ENCODE peak calls at places on chromosomes 6 and 20, in eight cellular contexts. One of them, this sample, is unnamed.

GRCh38 chr6:5361371-5361770 is 100.1 kb downstream of the FARS2 start:
- DNase-seq in spleen: no peak
- DNase-seq in ovary: no peak
- DNase-seq in transverse colon: no peak
- DNase-seq in H1: no peak
- DNase-seq in uterus: no peak
- DNase-seq in NB4: peak; percentile 25
- DNase-seq in right lobe of liver: no peak
- DNase-seq in this sample: no peak

GRCh38 chr6:154951400-154952200 is 43.5 kb upstream of the TIAM2 start:
- DNase-seq in spleen: no peak
- DNase-seq in ovary: no peak
- DNase-seq in transverse colon: no peak
- DNase-seq in H1: no peak
- DNase-seq in uterus: no peak
- DNase-seq in NB4: no peak
- DNase-seq in right lobe of liver: no peak
- DNase-seq in this sample: no peak

GRCh38 chr6:56347526-56347925 is 100.1 kb upstream of the COL21A1 start:
- DNase-seq in spleen: no peak
- DNase-seq in ovary: no peak
- DNase-seq in transverse colon: no peak
- DNase-seq in H1: no peak
- DNase-seq in uterus: no peak
- DNase-seq in NB4: no peak
- DNase-seq in right lobe of liver: no peak
- DNase-seq in this sample: no peak

GRCh38 chr6:26295691-26296555 is 69.1 kb upstream of the BTN3A2 start:
- DNase-seq in spleen: no peak
- DNase-seq in ovary: no peak
- DNase-seq in transverse colon: peak; percentile 27
- DNase-seq in H1: no peak
- DNase-seq in uterus: no peak
- DNase-seq in NB4: peak; percentile 47
- DNase-seq in right lobe of liver: no peak
- DNase-seq in this sample: no peak

GRCh38 chr6:47407295-47408281 is 70.0 kb upstream of the CD2AP start:
- DNase-seq in spleen: no peak
- DNase-seq in ovary: no peak
- DNase-seq in transverse colon: no peak
- DNase-seq in H1: no peak
- DNase-seq in uterus: no peak
- DNase-seq in NB4: no peak
- DNase-seq in right lobe of liver: no peak
- DNase-seq in this sample: no peak

GRCh38 chr20:62736407-62737071 is 27.9 kb downstream of the NTSR1 start:
- DNase-seq in spleen: no peak
- DNase-seq in ovary: no peak
- DNase-seq in transverse colon: peak; percentile 4
- DNase-seq in H1: no peak
- DNase-seq in uterus: no peak
- DNase-seq in NB4: peak; percentile 83
- DNase-seq in right lobe of liver: no peak
- DNase-seq in this sample: peak; percentile 75

GRCh38 chr6:44086931-44087574 is 40.2 kb downstream of the MRPL14 start:
- DNase-seq in spleen: peak; percentile 61
- DNase-seq in ovary: no peak
- DNase-seq in transverse colon: no peak
- DNase-seq in H1: no peak
- DNase-seq in uterus: no peak
- DNase-seq in NB4: no peak
- DNase-seq in right lobe of liver: peak; percentile 90
- DNase-seq in this sample: no peak

GRCh38 chr6:6758915-6759654 is 170.6 kb downstream of the LY86 start:
- DNase-seq in spleen: no peak
- DNase-seq in ovary: peak; percentile 51
- DNase-seq in transverse colon: peak; percentile 61
- DNase-seq in H1: no peak
- DNase-seq in uterus: no peak
- DNase-seq in NB4: peak; percentile 87
- DNase-seq in right lobe of liver: peak; percentile 80
- DNase-seq in this sample: peak; percentile 56

GRCh38 chr6:35426074-35426473 is 26.1 kb upstream of the FANCE start:
- DNase-seq in spleen: no peak
- DNase-seq in ovary: no peak
- DNase-seq in transverse colon: no peak
- DNase-seq in H1: no peak
- DNase-seq in uterus: no peak
- DNase-seq in NB4: peak; percentile 65
- DNase-seq in right lobe of liver: no peak
- DNase-seq in this sample: no peak

GRCh38 chr20:23060629-23061028 is 11.2 kb upstream of the THBD start:
- DNase-seq in spleen: no peak
- DNase-seq in ovary: no peak
- DNase-seq in transverse colon: no peak
- DNase-seq in H1: no peak
- DNase-seq in uterus: no peak
- DNase-seq in NB4: no peak
- DNase-seq in right lobe of liver: no peak
- DNase-seq in this sample: no peak

GRCh38 chr20:23325107-23325506 is 25.5 kb upstream of the NXT1 start:
- DNase-seq in spleen: no peak
- DNase-seq in ovary: no peak
- DNase-seq in transverse colon: no peak
- DNase-seq in H1: no peak
- DNase-seq in uterus: no peak
- DNase-seq in NB4: no peak
- DNase-seq in right lobe of liver: no peak
- DNase-seq in this sample: no peak

GRCh38 chr6:115969207-115969929 is 91.3 kb downstream of the FRK start:
- DNase-seq in spleen: no peak
- DNase-seq in ovary: no peak
- DNase-seq in transverse colon: no peak
- DNase-seq in H1: peak; percentile 5
- DNase-seq in uterus: no peak
- DNase-seq in NB4: no peak
- DNase-seq in right lobe of liver: peak; percentile 49
- DNase-seq in this sample: no peak

GRCh38 chr6:1597924-1598323 is 11.8 kb upstream of the FOXC1 start:
- DNase-seq in spleen: peak; percentile 31
- DNase-seq in ovary: no peak
- DNase-seq in transverse colon: no peak
- DNase-seq in H1: no peak
- DNase-seq in uterus: no peak
- DNase-seq in NB4: peak; percentile 33
- DNase-seq in right lobe of liver: no peak
- DNase-seq in this sample: no peak

GRCh38 chr20:61278296-61278695 is 26.2 kb downstream of the CDH4 start:
- DNase-seq in spleen: no peak
- DNase-seq in ovary: no peak
- DNase-seq in transverse colon: no peak
- DNase-seq in H1: no peak
- DNase-seq in uterus: no peak
- DNase-seq in NB4: no peak
- DNase-seq in right lobe of liver: no peak
- DNase-seq in this sample: no peak

GRCh38 chr6:62891065-62891647 is 320.1 kb upstream of the FKBP1C start:
- DNase-seq in spleen: no peak
- DNase-seq in ovary: no peak
- DNase-seq in transverse colon: no peak
- DNase-seq in H1: no peak
- DNase-seq in uterus: no peak
- DNase-seq in NB4: peak; percentile 25
- DNase-seq in right lobe of liver: no peak
- DNase-seq in this sample: no peak

DNA sequence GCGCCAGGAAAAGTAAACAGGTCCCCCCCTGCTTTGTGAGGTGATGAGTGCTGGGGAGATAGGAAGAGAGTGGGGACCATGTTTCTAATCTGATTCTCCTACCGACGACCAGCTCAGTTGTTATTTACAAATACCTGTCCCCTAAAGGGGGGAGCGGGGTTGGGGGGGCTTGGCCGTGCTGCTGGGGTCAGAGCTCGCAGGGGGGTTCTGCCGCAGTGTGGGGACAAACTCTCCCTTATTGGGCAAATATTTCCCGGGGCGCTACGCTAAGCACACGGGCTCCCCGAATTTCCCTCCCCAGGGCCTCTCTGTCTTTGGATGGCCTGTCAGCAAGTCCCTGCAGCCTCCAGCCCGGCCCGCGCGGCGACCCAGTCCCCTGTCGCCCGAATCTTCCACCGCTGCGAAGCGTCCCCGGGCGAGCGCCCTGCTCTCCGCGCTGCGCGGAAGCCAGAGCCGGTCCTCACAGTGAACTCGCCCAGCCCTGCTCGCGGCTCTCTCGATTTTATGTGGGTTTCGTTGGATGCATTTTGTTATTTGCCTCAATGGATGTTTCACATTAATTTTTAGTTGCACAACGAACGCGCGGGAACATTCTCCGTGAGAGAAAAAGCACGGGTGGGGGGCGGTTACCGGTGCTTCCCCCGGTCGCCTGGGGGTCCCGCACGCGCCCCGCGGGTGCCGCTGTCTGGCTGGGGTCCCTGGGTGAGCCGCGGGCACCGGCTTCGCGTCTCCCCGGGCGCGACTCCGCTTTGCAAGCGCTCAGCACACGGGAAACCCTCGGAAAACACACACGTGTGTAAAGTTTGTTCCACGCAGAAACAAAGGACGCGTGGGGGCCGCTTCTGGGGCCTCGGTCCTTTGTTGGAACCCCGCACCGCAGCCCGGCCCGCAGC is 1.5 kb upstream of the STX16 start:
- DNase-seq in spleen: peak; percentile 89
- DNase-seq in ovary: peak; percentile 54
- DNase-seq in transverse colon: peak; percentile 28
- DNase-seq in H1: no peak
- DNase-seq in uterus: no peak
- DNase-seq in NB4: no peak
- DNase-seq in right lobe of liver: peak; percentile 51
- DNase-seq in this sample: no peak
- H3K4me3 ChIP-seq in spleen: peak overlapping the region; percentile 99
- H3K4me3 ChIP-seq in ovary: peak overlapping the region; percentile 83
- H3K4me3 ChIP-seq in transverse colon: peak overlapping the region; percentile 62
- H3K4me3 ChIP-seq in H1: peak overlapping the region; percentile 90
- H3K4me3 ChIP-seq in uterus: peak overlapping the region; percentile 59
- H3K4me3 ChIP-seq in NB4: no peak overlapping the region
- H3K4me3 ChIP-seq in right lobe of liver: peak overlapping the region; percentile 95
- H3K4me3 ChIP-seq in this sample: peak overlapping the region; percentile 21

GRCh38 chr20:49279677-49280462 is 2.0 kb upstream of the ZNFX1 start:
- DNase-seq in spleen: no peak
- DNase-seq in ovary: no peak
- DNase-seq in transverse colon: no peak
- DNase-seq in H1: no peak
- DNase-seq in uterus: no peak
- DNase-seq in NB4: peak; percentile 55
- DNase-seq in right lobe of liver: no peak
- DNase-seq in this sample: no peak
- TF ChIP-seq POLR2A in spleen: no peak
- TF ChIP-seq POLR2A in ovary: no peak
- TF ChIP-seq POLR2A in transverse colon: no peak
- TF ChIP-seq POLR2A in H1: peak; percentile 78
- TF ChIP-seq POLR2A in uterus: no peak
- TF ChIP-seq POLR2A in NB4: no peak
- TF ChIP-seq POLR2A in right lobe of liver: no peak
- TF ChIP-seq POLR2A in this sample: no peak

GRCh38 chr20:43949741-43950618 is 35.3 kb downstream of the TOX2 start:
- DNase-seq in spleen: peak; percentile 91
- DNase-seq in ovary: no peak
- DNase-seq in transverse colon: peak; percentile 59
- DNase-seq in H1: no peak
- DNase-seq in uterus: no peak
- DNase-seq in NB4: peak; percentile 97
- DNase-seq in right lobe of liver: no peak
- DNase-seq in this sample: no peak

GRCh38 chr20:43957392-43957791 is 42.7 kb downstream of the TOX2 start:
- DNase-seq in spleen: no peak
- DNase-seq in ovary: no peak
- DNase-seq in transverse colon: no peak
- DNase-seq in H1: no peak
- DNase-seq in uterus: no peak
- DNase-seq in NB4: no peak
- DNase-seq in right lobe of liver: no peak
- DNase-seq in this sample: no peak

GRCh38 chr20:43955244-43956191 is 40.9 kb downstream of the TOX2 start:
- DNase-seq in spleen: peak; percentile 80
- DNase-seq in ovary: peak; percentile 29
- DNase-seq in transverse colon: no peak
- DNase-seq in H1: no peak
- DNase-seq in uterus: no peak
- DNase-seq in NB4: peak; percentile 86
- DNase-seq in right lobe of liver: no peak
- DNase-seq in this sample: no peak

GRCh38 chr20:43954704-43955243 is 40.1 kb downstream of the TOX2 start:
- DNase-seq in spleen: no peak
- DNase-seq in ovary: no peak
- DNase-seq in transverse colon: no peak
- DNase-seq in H1: no peak
- DNase-seq in uterus: no peak
- DNase-seq in NB4: no peak
- DNase-seq in right lobe of liver: no peak
- DNase-seq in this sample: no peak

GRCh38 chr20:43953919-43954617 is 39.4 kb downstream of the TOX2 start:
- DNase-seq in spleen: peak; percentile 64
- DNase-seq in ovary: no peak
- DNase-seq in transverse colon: no peak
- DNase-seq in H1: no peak
- DNase-seq in uterus: no peak
- DNase-seq in NB4: no peak
- DNase-seq in right lobe of liver: no peak
- DNase-seq in this sample: no peak
- TF ChIP-seq CTCF in spleen: no peak
- TF ChIP-seq CTCF in ovary: no peak
- TF ChIP-seq CTCF in transverse colon: no peak
- TF ChIP-seq CTCF in H1: peak; percentile 10
- TF ChIP-seq CTCF in uterus: no peak
- TF ChIP-seq CTCF in NB4: no peak
- TF ChIP-seq CTCF in right lobe of liver: no peak
- TF ChIP-seq CTCF in this sample: no peak

DNA sequence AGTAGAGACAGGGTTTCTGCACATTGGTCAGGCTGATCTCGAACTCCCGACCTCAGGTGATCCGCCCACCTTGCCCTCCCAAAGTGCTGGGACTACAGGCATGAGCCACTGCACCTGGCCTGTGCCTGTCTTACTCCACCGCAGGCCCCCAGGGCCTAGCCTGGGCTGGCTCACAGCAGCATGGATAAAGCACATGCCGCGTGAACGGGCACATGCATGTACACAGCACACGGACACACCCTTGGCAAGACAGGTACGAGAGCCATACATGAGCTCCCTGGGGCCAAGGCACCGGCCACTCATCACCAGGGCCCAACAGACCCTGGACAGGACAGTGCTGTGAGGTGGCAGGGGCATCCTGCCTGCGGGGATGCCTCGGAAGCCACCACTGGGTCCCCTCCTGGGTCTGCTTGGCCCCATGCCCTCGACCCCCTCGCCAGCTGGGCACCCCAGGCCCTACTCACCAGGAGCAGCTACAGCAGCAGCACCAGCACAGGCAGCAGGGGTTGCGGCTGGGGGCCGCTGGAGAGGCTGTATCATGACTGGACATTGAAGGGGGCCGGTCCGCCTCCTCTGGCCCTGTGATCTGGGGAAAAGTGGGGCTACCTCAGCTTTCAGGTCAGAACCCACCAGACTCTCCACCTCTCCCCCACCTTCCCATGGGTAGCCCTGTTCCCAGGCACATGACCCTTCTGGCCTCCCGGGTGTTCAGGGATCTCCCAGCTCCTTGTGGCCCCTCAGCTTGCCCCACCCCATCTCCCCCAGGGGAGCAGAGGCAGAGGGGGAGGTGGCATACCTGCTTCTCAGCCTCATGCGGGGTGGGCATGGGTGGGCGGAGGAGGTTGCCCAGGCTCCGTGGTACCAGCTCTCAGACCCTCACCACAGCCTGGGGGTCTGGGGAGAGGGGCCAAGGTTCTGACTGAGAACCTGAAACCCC is 3.0 kb downstream of the RGS19 start:
- DNase-seq in spleen: peak; percentile 87
- DNase-seq in ovary: no peak
- DNase-seq in transverse colon: no peak
- DNase-seq in H1: no peak
- DNase-seq in uterus: no peak
- DNase-seq in NB4: no peak
- DNase-seq in right lobe of liver: no peak
- DNase-seq in this sample: no peak
- H3K4me3 ChIP-seq in spleen: peak overlapping the region; percentile 62
- H3K4me3 ChIP-seq in ovary: no peak overlapping the region
- H3K4me3 ChIP-seq in transverse colon: no peak overlapping the region
- H3K4me3 ChIP-seq in H1: no peak overlapping the region
- H3K4me3 ChIP-seq in uterus: no peak overlapping the region
- H3K4me3 ChIP-seq in NB4: peak overlapping the region; percentile 79
- H3K4me3 ChIP-seq in right lobe of liver: no peak overlapping the region
- H3K4me3 ChIP-seq in this sample: no peak overlapping the region